ENCODE peak calls at places on chromosomes 1 and 21, in ten cellular contexts. B, N, G, E, V, T, K, I, R and U are unnamed samples.

GRCh38 chr1:94382163-94382562 is 36.0 kb upstream of the ABCD3 start:
- DNase-seq in B (no peak), N (peak), G (no peak), E (no peak), V (peak), T (no peak), K (no peak), I (no peak), R (peak), U (no peak)

GRCh38 chr1:30844631-30845030 is 63.9 kb downstream of the SDC3 start:
- DNase-seq in B (no peak), N (no peak), G (no peak), E (peak), V (no peak), T (no peak), K (no peak), I (no peak), R (no peak), U (no peak)

GRCh38 chr1:68168545-68169065 is 63.7 kb downstream of the WLS start:
- DNase-seq in B (no peak), N (no peak), G (no peak), E (no peak), V (no peak), T (no peak), K (no peak), I (no peak), R (no peak), U (no peak)

GRCh38 chr1:93080424-93080823 is 1.3 kb downstream of the MTF2 start:
- DNase-seq in B (no peak), N (no peak), G (no peak), E (peak), V (no peak), T (peak), K (peak), I (peak), R (no peak), U (no peak)

GRCh38 chr1:45005761-45006160 is 5.4 kb downstream of the HECTD3 start:
- DNase-seq in B (no peak), N (no peak), G (no peak), E (no peak), V (no peak), T (no peak), K (no peak), I (no peak), R (no peak), U (no peak)

GRCh38 chr1:38728176-38728908 is 131.2 kb downstream of the RRAGC start:
- DNase-seq in B (no peak), N (no peak), G (no peak), E (peak), V (no peak), T (no peak), K (peak), I (no peak), R (peak), U (no peak)

GRCh38 chr1:201769966-201770365 is 59.0 kb upstream of the IPO9 start:
- DNase-seq in B (no peak), N (no peak), G (no peak), E (no peak), V (no peak), T (no peak), K (peak), I (no peak), R (no peak), U (no peak)

GRCh38 chr1:54721719-54722118 is 6.1 kb downstream of the TTC4 start:
- DNase-seq in B (no peak), N (no peak), G (no peak), E (no peak), V (no peak), T (no peak), K (no peak), I (no peak), R (no peak), U (no peak)

GRCh38 chr21:36854391-36854790 is 112.1 kb downstream of the HLCS start:
- DNase-seq in B (no peak), N (no peak), G (no peak), E (peak), V (peak), T (no peak), K (peak), I (no peak), R (peak), U (no peak)

GRCh38 chr1:202311880-202312635 is 29.7 kb downstream of the UBE2T start:
- DNase-seq in B (no peak), N (no peak), G (no peak), E (no peak), V (no peak), T (no peak), K (no peak), I (no peak), R (no peak), U (no peak)

GRCh38 chr1:11496551-11497080 is 17.7 kb downstream of the DISP3 start:
- DNase-seq in B (no peak), N (no peak), G (no peak), E (no peak), V (no peak), T (no peak), K (no peak), I (no peak), R (no peak), U (no peak)

GRCh38 chr1:20376880-20377494 is 86.3 kb downstream of the VWA5B1 start:
- DNase-seq in B (no peak), N (no peak), G (no peak), E (peak), V (peak), T (peak), K (peak), I (peak), R (peak), U (peak)

GRCh38 chr1:15364740-15365139 is 44.9 kb upstream of the EFHD2 start:
- DNase-seq in B (no peak), N (no peak), G (no peak), E (peak), V (no peak), T (no peak), K (no peak), I (no peak), R (no peak), U (no peak)

GRCh38 chr1:176058686-176059085 is 148.4 kb downstream of the COP1 start:
- DNase-seq in B (no peak), N (no peak), G (no peak), E (peak), V (no peak), T (no peak), K (no peak), I (no peak), R (no peak), U (no peak)

GRCh38 chr1:61388586-61388985 is 306.2 kb downstream of the NFIA start:
- DNase-seq in B (no peak), N (no peak), G (no peak), E (no peak), V (no peak), T (no peak), K (peak), I (no peak), R (no peak), U (no peak)

GRCh38 chr1:61389926-61390845 is 307.8 kb downstream of the NFIA start:
- DNase-seq in B (no peak), N (no peak), G (no peak), E (no peak), V (no peak), T (no peak), K (peak), I (no peak), R (no peak), U (no peak)

GRCh38 chr1:61387829-61388228 is 305.5 kb downstream of the NFIA start:
- DNase-seq in B (no peak), N (no peak), G (no peak), E (no peak), V (no peak), T (no peak), K (no peak), I (no peak), R (no peak), U (no peak)

GRCh38 chr1:61389194-61389925 is 307.0 kb downstream of the NFIA start:
- DNase-seq in B (no peak), N (no peak), G (no peak), E (no peak), V (no peak), T (no peak), K (no peak), I (no peak), R (no peak), U (no peak)

DNA sequence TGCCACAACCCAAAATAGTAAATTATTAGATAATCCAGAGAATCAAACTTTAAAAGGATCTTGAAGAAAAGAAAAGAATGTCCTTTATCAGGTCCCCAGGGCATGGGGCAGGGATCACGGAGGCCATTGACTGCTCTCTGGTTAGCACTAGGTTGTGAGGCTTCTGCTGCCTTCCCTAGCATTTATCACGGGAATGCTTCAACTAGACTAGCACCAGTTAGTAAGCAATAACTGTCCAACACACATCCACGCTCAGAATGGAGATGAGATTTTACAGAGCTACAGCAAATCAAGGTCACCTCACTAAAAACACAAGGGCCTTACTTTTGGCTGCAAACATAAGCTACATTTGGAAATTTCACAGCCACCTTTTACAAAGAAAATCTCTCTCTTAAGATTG is 304.0 kb downstream of the NFIA start:
- DNase-seq in B (no peak), N (no peak), G (no peak), E (no peak), V (no peak), T (no peak), K (no peak), I (no peak), R (no peak), U (no peak)
- TF ChIP-seq CTCF in B (no peak), N (no peak), G (no peak), E (no peak), V (no peak), T (no peak), K (no peak), I (no peak), R (no peak), U (no peak)

GRCh38 chr1:156930483-156930882 is 10.1 kb downstream of the LRRC71 start:
- DNase-seq in B (no peak), N (no peak), G (no peak), E (no peak), V (no peak), T (no peak), K (no peak), I (no peak), R (no peak), U (no peak)

GRCh38 chr1:156927215-156928042 is 7.0 kb downstream of the LRRC71 start:
- DNase-seq in B (no peak), N (peak), G (peak), E (peak), V (peak), T (peak), K (peak), I (peak), R (peak), U (peak)

GRCh38 chr1:156929596-156930238 is 9.3 kb downstream of the LRRC71 start:
- DNase-seq in B (no peak), N (no peak), G (no peak), E (no peak), V (no peak), T (no peak), K (no peak), I (no peak), R (no peak), U (no peak)

GRCh38 chr1:156926175-156926574 is 5.7 kb downstream of the LRRC71 start:
- DNase-seq in B (no peak), N (peak), G (no peak), E (no peak), V (peak), T (no peak), K (peak), I (peak), R (peak), U (no peak)

GRCh38 chr1:156928043-156928602 is 7.7 kb downstream of the LRRC71 start:
- DNase-seq in B (no peak), N (no peak), G (no peak), E (no peak), V (no peak), T (no peak), K (no peak), I (no peak), R (no peak), U (no peak)
- TF ChIP-seq CTCF in B (peak), N (no peak), G (no peak), E (no peak), V (peak), T (no peak), K (no peak), I (no peak), R (peak), U (no peak)

GRCh38 chr1:150187560-150187931 is 37.8 kb downstream of the PLEKHO1 start:
- DNase-seq in B (no peak), N (no peak), G (no peak), E (no peak), V (no peak), T (no peak), K (no peak), I (no peak), R (no peak), U (no peak)
- TF ChIP-seq CTCF in B (peak), N (no peak), G (no peak), E (no peak), V (no peak), T (no peak), K (no peak), I (no peak), R (no peak), U (peak)

GRCh38 chr1:25573961-25574360 is 30.6 kb downstream of the LDLRAP1 start:
- DNase-seq in B (no peak), N (no peak), G (no peak), E (no peak), V (no peak), T (no peak), K (no peak), I (no peak), R (no peak), U (no peak)
- TF ChIP-seq CTCF in B (no peak), N (no peak), G (no peak), E (no peak), V (no peak), T (no peak), K (no peak), I (no peak), R (no peak), U (no peak)

GRCh38 chr1:58065520-58065919 is 481.0 kb downstream of the OMA1 start:
- DNase-seq in B (no peak), N (no peak), G (no peak), E (peak), V (peak), T (no peak), K (no peak), I (no peak), R (no peak), U (no peak)
- TF ChIP-seq CTCF in B (no peak), N (no peak), G (no peak), E (peak), V (no peak), T (no peak), K (no peak), I (no peak), R (no peak), U (no peak)

GRCh38 chr1:9835758-9836631 is 12.2 kb upstream of the CLSTN1 start:
- DNase-seq in B (no peak), N (no peak), G (peak), E (peak), V (peak), T (no peak), K (peak), I (no peak), R (peak), U (no peak)
- TF ChIP-seq CTCF in B (no peak), N (no peak), G (no peak), E (no peak), V (no peak), T (no peak), K (no peak), I (no peak), R (no peak), U (no peak)

DNA sequence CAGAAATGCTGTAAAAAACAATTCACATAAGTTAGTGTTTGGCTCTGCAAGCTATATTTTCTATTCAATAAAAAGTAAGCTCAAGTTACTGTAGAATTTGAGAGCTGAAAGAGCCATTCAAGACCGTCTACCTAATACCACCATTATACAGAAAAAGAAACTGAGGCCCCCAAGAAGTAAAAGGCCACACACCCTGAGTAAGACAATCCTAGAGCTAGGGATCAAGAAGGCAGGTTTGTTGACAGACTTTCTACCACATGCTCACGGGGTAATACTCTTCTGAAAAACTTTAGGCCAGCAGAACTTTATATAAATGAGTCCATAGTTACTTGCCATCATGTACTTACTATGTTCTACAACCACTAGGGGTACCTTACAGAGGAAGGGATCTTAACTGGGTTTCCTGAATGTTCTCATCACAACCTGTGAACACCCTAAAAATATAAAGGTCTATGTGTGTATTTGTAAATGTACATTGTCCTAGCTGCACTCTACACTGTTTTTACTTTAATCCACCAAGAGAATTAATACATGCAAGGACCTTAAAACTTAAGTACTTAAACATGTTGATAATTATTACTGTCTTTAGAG is 2.7 kb downstream of the PSMG1 start:
- DNase-seq in B (no peak), N (no peak), G (no peak), E (no peak), V (no peak), T (no peak), K (no peak), I (no peak), R (no peak), U (no peak)
- TF ChIP-seq CTCF in B (peak), N (no peak), G (no peak), E (peak), V (no peak), T (no peak), K (peak), I (no peak), R (no peak), U (no peak)